ENCODE peak calls at places on chromosomes 4 and X, in eight cellular contexts. J is suprapubic skin; D is C1 segment of cervical spinal cord; Y is stimulated activated naive CD8-positive, alpha-beta T cell treated with anti-CD3 and anti-CD28 coated beads, Interleukin-15, Interleukin-2, amounts not matched to agents 100 U/mL and 50 U/mL, for 24 hours; V is HFF-Myc; S is effector memory CD4-positive, alpha-beta T cell; U is colonic mucosa; Q is activated CD4-positive, alpha-beta memory T cell treated with anti-CD3 and anti-CD28 coated beads, Interleukin-2, amount 10 ng/mL, durations not matched to agents 7 days and 5 days. F is an unnamed sample.

GRCh38 chr4:114209589-114209988 is 230.1 kb upstream of the ARSJ start:
- DNase-seq in J (no peak), V (no peak), Y (no peak), U (no peak), D (no peak), Q (no peak), S (no peak), F (no peak)

GRCh38 chr4:57876934-57877554 is 766.9 kb upstream of the IGFBP7 start:
- DNase-seq in U (no peak), V (no peak), S (no peak), J (no peak), Q (no peak), D (no peak), Y (no peak), F (no peak)

GRCh38 chr4:138688531-138689181 is 326.9 kb upstream of the NOCT start:
- DNase-seq in D (no peak), Y (no peak), V (no peak), U (no peak), S (no peak), J (no peak), Q (no peak), F (no peak)

GRCh38 chrX:30938295-30938694 is 49.2 kb upstream of the TAB3 start:
- DNase-seq in Q (no peak), U (no peak), S (no peak), V (no peak), J (no peak), D (no peak), Y (no peak), F (no peak)

GRCh38 chr4:27490747-27491146 is 630.1 kb downstream of the STIM2 start:
- DNase-seq in D (no peak), J (no peak), U (no peak), S (no peak), V (no peak), Q (no peak), Y (no peak), F (no peak)

GRCh38 chrX:18575744-18576143 is 96.2 kb downstream of the RS1 start:
- DNase-seq in V (no peak), U (no peak), S (no peak), Q (no peak), D (no peak), J (no peak), Y (no peak), F (no peak)

GRCh38 chr4:20474119-20474518 is 222.4 kb downstream of the SLIT2 start:
- DNase-seq in Y (no peak), V (no peak), S (no peak), U (no peak), Q (no peak), D (no peak), J (no peak), F (no peak)

GRCh38 chrX:23803931-23804381 is 21.0 kb downstream of the SAT1 start:
- DNase-seq in U (peak; percentile 67), D (no peak), V (no peak), Y (no peak), J (no peak), Q (no peak), S (no peak), F (no peak)

GRCh38 chr4:1895971-1896657 is 24.9 kb downstream of the NSD2 start:
- DNase-seq in V (no peak), Y (no peak), S (no peak), U (no peak), J (no peak), Q (no peak), D (no peak), F (no peak)

GRCh38 chr4:152535236-152535902 is 523 bp downstream of the FBXW7 start:
- DNase-seq in V (no peak), D (no peak), J (no peak), U (peak; percentile 32), S (no peak), Q (peak; percentile 44), Y (peak; percentile 44), F (no peak)

GRCh38 chrX:17788956-17789562 is 51.8 kb downstream of the SCML1 start:
- DNase-seq in Y (no peak), V (no peak), U (no peak), Q (no peak), S (no peak), D (no peak), J (no peak), F (no peak)

GRCh38 chr4:83240379-83240875 is 44.2 kb downstream of the COQ2 start:
- DNase-seq in J (no peak), U (no peak), S (no peak), D (no peak), Q (no peak), V (no peak), Y (no peak), F (no peak)

GRCh38 chrX:53357799-53358530 is 64.5 kb downstream of the SMC1A start:
- DNase-seq in U (no peak), J (no peak), S (no peak), D (no peak), V (peak; percentile 4), Q (no peak), Y (no peak), F (no peak)

GRCh38 chrX:130741584-130741983 is 161.4 kb downstream of the ENOX2 start:
- DNase-seq in S (no peak), Q (no peak), U (no peak), V (no peak), Y (no peak), D (no peak), J (no peak), F (no peak)

GRCh38 chr4:1746265-1746691 is 25.0 kb downstream of the TACC3 start:
- DNase-seq in U (peak; percentile 75), S (peak; percentile 45), D (no peak), V (no peak), Q (peak; percentile 79), Y (peak; percentile 95), J (no peak), F (peak; percentile 48)

GRCh38 chr4:113289736-113290135 is 240.3 kb downstream of the ANK2 start:
- DNase-seq in J (no peak), U (no peak), D (no peak), Y (no peak), S (no peak), V (no peak), Q (no peak), F (no peak)

GRCh38 chr4:153555730-153556440 is 89.7 kb downstream of the TMEM131L start:
- DNase-seq in U (peak; percentile 42), J (no peak), V (peak; percentile 48), Q (no peak), D (no peak), S (no peak), Y (no peak), F (no peak)

GRCh38 chr4:94256144-94256783 is 48.6 kb downstream of the SMARCAD1 start:
- DNase-seq in J (no peak), S (no peak), U (no peak), Q (no peak), D (no peak), Y (no peak), V (no peak), F (no peak)

GRCh38 chrX:109350621-109351020 is 131.3 kb downstream of the GUCY2F start:
- DNase-seq in Y (no peak), U (no peak), V (no peak), S (no peak), D (no peak), Q (no peak), J (no peak), F (no peak)

GRCh38 chrX:15269120-15269519 is 763 bp downstream of the ASB9 start:
- DNase-seq in V (no peak), J (no peak), D (no peak), S (no peak), Y (no peak), U (no peak), Q (no peak), F (no peak)

GRCh38 chr4:99723555-99724450 is 66.2 kb upstream of the C4orf54 start:
- DNase-seq in J (no peak), D (peak; percentile 4), U (peak; percentile 54), S (no peak), Q (no peak), V (peak; percentile 14), Y (no peak), F (no peak)

GRCh38 chr4:8090312-8090711 is 68.3 kb downstream of the ABLIM2 start:
- DNase-seq in J (no peak), U (peak; percentile 90), V (no peak), D (no peak), Q (no peak), Y (peak; percentile 9), S (no peak), F (no peak)

GRCh38 chrX:100296183-100296753 is 113.8 kb downstream of the PCDH19 start:
- DNase-seq in S (no peak), V (no peak), Y (no peak), D (no peak), J (peak; percentile 55), Q (no peak), U (no peak), F (no peak)

GRCh38 chr4:127732623-127733199 is 2.5 kb downstream of the SLC25A31 start:
- DNase-seq in J (no peak), D (no peak), U (no peak), S (no peak), Q (no peak), V (peak; percentile 32), Y (no peak), F (no peak)

GRCh38 chr4:2375427-2375826 is 43.0 kb downstream of the ZFYVE28 start:
- DNase-seq in Q (no peak), D (no peak), V (no peak), U (no peak), Y (no peak), S (no peak), J (no peak), F (no peak)

F was measured in activated CD4-positive, CD25-positive, alpha-beta regulatory T cell treated with anti-CD3 and anti-CD28 coated beads, Interleukin-2, amount 50 U/mL, for 16 hours.